ENCODE peak calls at places on chromosome 17, in nine cellular contexts. F, I, Q, Y, O, J, M, U and E are unnamed samples.

GRCh38 chr17:39123627-39124026 is 27.8 kb downstream of the PLXDC1 start:
- DNase-seq in F (no peak), I (no peak), Q (no peak), Y (no peak), O (no peak), J (no peak), M (no peak), U (peak), E (no peak)

GRCh38 chr17:64074704-64075484 is 54.5 kb upstream of the ICAM2 start:
- DNase-seq in F (no peak), I (no peak), Q (no peak), Y (peak), O (peak), J (no peak), M (no peak), U (no peak), E (no peak)

GRCh38 chr17:6701719-6702118 is 11.4 kb downstream of the SLC13A5 start:
- DNase-seq in F (peak), I (no peak), Q (no peak), Y (no peak), O (peak), J (no peak), M (peak), U (no peak), E (no peak)

GRCh38 chr17:56866076-56866475 is 32.1 kb downstream of the DGKE start:
- DNase-seq in F (no peak), I (no peak), Q (peak), Y (no peak), O (no peak), J (no peak), M (no peak), U (no peak), E (no peak)

GRCh38 chr17:19384723-19385391 is 2.1 kb downstream of the MFAP4 start:
- DNase-seq in F (no peak), I (no peak), Q (no peak), Y (peak), O (peak), J (no peak), M (peak), U (peak), E (no peak)

GRCh38 chr17:37791434-37791833 is 46.6 kb upstream of the HNF1B start:
- DNase-seq in F (peak), I (no peak), Q (no peak), Y (peak), O (peak), J (peak), M (no peak), U (no peak), E (no peak)

GRCh38 chr17:42285346-42286050 is 2.8 kb upstream of the STAT5A start:
- DNase-seq in F (no peak), I (no peak), Q (no peak), Y (no peak), O (no peak), J (no peak), M (no peak), U (no peak), E (no peak)

GRCh38 chr17:10499950-10500349 is 18.4 kb downstream of the MYH1 start:
- DNase-seq in F (no peak), I (no peak), Q (no peak), Y (no peak), O (no peak), J (no peak), M (no peak), U (no peak), E (no peak)

GRCh38 chr17:82088838-82089722 is 9.0 kb downstream of the FASN start:
- DNase-seq in F (no peak), I (no peak), Q (no peak), Y (no peak), O (peak), J (no peak), M (no peak), U (peak), E (no peak)

GRCh38 chr17:73956169-73956568 is 247.3 kb upstream of the RPL38 start:
- DNase-seq in F (no peak), I (no peak), Q (no peak), Y (no peak), O (no peak), J (no peak), M (no peak), U (no peak), E (no peak)

GRCh38 chr17:16417399-16417798 is 2.0 kb downstream of the TRPV2 start:
- DNase-seq in F (no peak), I (no peak), Q (no peak), Y (no peak), O (no peak), J (no peak), M (no peak), U (no peak), E (no peak)

GRCh38 chr17:30831257-30831656 is 509 bp upstream of the ATAD5 start:
- DNase-seq in F (no peak), I (no peak), Q (no peak), Y (peak), O (peak), J (no peak), M (no peak), U (no peak), E (no peak)

GRCh38 chr17:28404461-28404811 is 1.6 kb downstream of the SLC46A1 start:
- DNase-seq in F (no peak), I (no peak), Q (no peak), Y (no peak), O (no peak), J (no peak), M (no peak), U (no peak), E (no peak)

GRCh38 chr17:12985431-12986285 is 32.2 kb downstream of the ELAC2 start:
- DNase-seq in F (no peak), I (no peak), Q (no peak), Y (peak), O (no peak), J (no peak), M (no peak), U (no peak), E (no peak)

GRCh38 chr17:65742433-65743312 is 181.2 kb upstream of the AXIN2 start:
- DNase-seq in F (no peak), I (no peak), Q (peak), Y (peak), O (no peak), J (peak), M (no peak), U (no peak), E (no peak)

GRCh38 chr17:77446959-77447634 is 306.3 kb downstream of the SEC14L1 start:
- DNase-seq in F (no peak), I (no peak), Q (no peak), Y (peak), O (no peak), J (no peak), M (no peak), U (no peak), E (no peak)

GRCh38 chr17:38608648-38609047 is 2.9 kb upstream of the SRCIN1 start:
- DNase-seq in F (no peak), I (no peak), Q (no peak), Y (no peak), O (no peak), J (no peak), M (no peak), U (no peak), E (no peak)

GRCh38 chr17:77110006-77110374 is 30.8 kb upstream of the SEC14L1 start:
- DNase-seq in F (no peak), I (no peak), Q (peak), Y (peak), O (peak), J (no peak), M (no peak), U (no peak), E (no peak)

GRCh38 chr17:10118788-10119130 is 79.6 kb downstream of the GAS7 start:
- DNase-seq in F (no peak), I (no peak), Q (no peak), Y (no peak), O (peak), J (no peak), M (peak), U (no peak), E (no peak)